ENCODE peak calls at places on chromosome 16, in four cellular contexts. D is K562, F is H1, O is HCT116. T is an unnamed sample.

GRCh38 chr16:2744711-2745110 is 7.7 kb upstream of the SRRM2 start:
- DNase-seq in O (no peak), F (no peak), D (no peak), T (no peak)

GRCh38 chr16:12271006-12271405 is 294.5 kb downstream of the SNX29 start:
- DNase-seq in O (peak), F (peak), D (peak), T (peak)

GRCh38 chr16:61544165-61544564 is 492.1 kb downstream of the CDH8 start:
- DNase-seq in F (no peak), D (no peak), O (no peak), T (no peak)

GRCh38 chr16:3101018-3101840 is 2.1 kb upstream of the ZSCAN10 start:
- DNase-seq in O (no peak), F (no peak), D (peak), T (peak)

GRCh38 chr16:57899771-57900661 is 70.9 kb downstream of the CNGB1 start:
- DNase-seq in D (peak), O (peak), F (no peak), T (peak)

GRCh38 chr16:86048221-86048620 is 149.3 kb downstream of the IRF8 start:
- DNase-seq in D (no peak), F (no peak), O (no peak), T (no peak)

GRCh38 chr16:88552166-88552565 is 18.0 kb upstream of the ZC3H18 start:
- DNase-seq in D (peak), F (no peak), O (no peak), T (no peak)

GRCh38 chr16:50280932-50281331 is 14.6 kb downstream of the ADCY7 start:
- DNase-seq in D (no peak), F (no peak), O (no peak), T (no peak)

GRCh38 chr16:78289844-78290277 is 190.4 kb downstream of the WWOX start:
- DNase-seq in O (no peak), D (no peak), F (no peak), T (no peak)

GRCh38 chr16:35724551-35724950 is 2265.1 kb downstream of the TP53TG3F start:
- DNase-seq in D (no peak), O (no peak), F (no peak), T (no peak)

GRCh38 chr16:67396159-67396774 is 3.0 kb upstream of the TPPP3 start:
- DNase-seq in F (no peak), D (peak), O (peak), T (peak)

GRCh38 chr16:88533381-88533831 is 36.8 kb upstream of the ZC3H18 start:
- DNase-seq in D (no peak), O (no peak), F (no peak), T (no peak)

GRCh38 chr16:9058211-9058610 is 33.2 kb upstream of the HAPSTR1 start:
- DNase-seq in D (no peak), O (no peak), F (no peak), T (no peak)

GRCh38 chr16:9055115-9055514 is 36.3 kb upstream of the HAPSTR1 start:
- DNase-seq in O (no peak), F (no peak), D (no peak), T (no peak)

GRCh38 chr16:9054460-9054859 is 37.0 kb upstream of the HAPSTR1 start:
- DNase-seq in F (no peak), O (no peak), D (no peak), T (no peak)

GRCh38 chr16:9055661-9056060 is 35.8 kb upstream of the HAPSTR1 start:
- DNase-seq in F (no peak), O (no peak), D (no peak), T (peak)

GRCh38 chr16:9056061-9056460 is 35.4 kb upstream of the HAPSTR1 start:
- DNase-seq in O (no peak), D (no peak), F (no peak), T (no peak)
- TF ChIP-seq FOSL1 in O (no peak), D (no peak), F (no peak), T (no peak)

GRCh38 chr16:71585318-71585703 is 8.4 kb upstream of the TAT start:
- DNase-seq in F (no peak), D (no peak), O (no peak), T (peak)
- TF ChIP-seq FOSL1 in F (no peak), D (no peak), O (no peak), T (no peak)

GRCh38 chr16:21524068-21524751 is 75.2 kb upstream of the METTL9 start:
- DNase-seq in O (no peak), D (no peak), F (no peak), T (peak)

GRCh38 chr16:21523411-21524067 is 75.8 kb upstream of the METTL9 start:
- DNase-seq in O (no peak), D (no peak), F (no peak), T (peak)

DNA sequence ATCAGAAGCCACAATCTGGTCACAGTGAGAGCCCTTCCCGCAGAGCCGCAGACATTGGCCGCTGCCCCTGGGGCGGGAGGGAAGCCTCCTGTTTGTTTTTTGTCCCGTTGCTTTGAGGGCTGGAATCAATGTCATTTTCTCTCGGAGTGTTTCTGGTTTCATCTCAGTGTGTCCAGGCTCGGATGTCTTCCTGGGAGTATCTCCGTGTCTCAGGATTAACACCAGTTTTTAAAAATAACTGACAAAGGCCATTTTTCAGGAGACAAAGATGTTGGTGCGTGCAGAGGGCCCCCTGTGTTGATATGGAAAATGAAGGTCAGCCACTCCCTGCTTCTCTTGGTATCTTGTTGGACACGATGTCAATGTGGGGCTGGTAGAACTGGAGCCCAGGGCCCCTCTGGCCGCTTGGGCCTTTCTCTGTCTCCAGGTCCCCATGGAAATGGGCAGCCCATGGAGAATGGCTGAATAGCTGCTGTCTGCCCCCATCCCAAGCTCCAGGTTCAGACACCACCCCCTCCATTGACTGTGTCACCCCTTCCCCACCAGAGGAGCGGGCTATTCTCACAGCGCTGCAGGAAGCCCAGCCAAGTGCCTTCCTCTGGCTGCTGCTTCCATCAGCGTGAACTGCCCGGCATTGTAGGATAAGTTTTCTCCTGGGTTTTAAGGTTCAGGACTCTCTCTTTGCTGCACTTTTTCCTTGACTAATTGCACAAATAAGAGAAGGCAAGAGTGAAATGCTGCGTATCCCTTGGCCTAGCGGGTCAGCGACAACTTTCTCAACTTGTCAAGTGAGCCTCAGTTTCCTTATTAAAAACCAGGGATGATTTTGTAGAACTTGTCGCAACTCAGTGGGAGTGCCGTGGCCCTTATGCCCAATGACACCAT is 72.2 kb upstream of the METTL9 start:
- DNase-seq in O (no peak), D (peak), F (no peak), T (peak)
- TF ChIP-seq FOSL1 in O (no peak), D (no peak), F (no peak), T (no peak)

GRCh38 chr16:27226976-27227705 is 23.8 kb downstream of the KDM8 start:
- DNase-seq in O (no peak), F (no peak), D (no peak), T (no peak)
- TF ChIP-seq FOSL1 in O (no peak), F (no peak), D (no peak), T (no peak)

GRCh38 chr16:69566437-69567030 is 768 bp downstream of the NFAT5 start:
- DNase-seq in D (peak), O (no peak), F (no peak), T (peak)

GRCh38 chr16:69563605-69564580 is 1.9 kb upstream of the NFAT5 start:
- DNase-seq in D (no peak), O (no peak), F (no peak), T (peak)

GRCh38 chr16:69564845-69565610 is 738 bp upstream of the NFAT5 start:
- DNase-seq in O (no peak), F (no peak), D (no peak), T (no peak)

GRCh38 chr16:69567031-69567680 is 1.4 kb downstream of the NFAT5 start:
- DNase-seq in F (no peak), D (no peak), O (no peak), T (peak)

GRCh38 chr16:69565611-69566436 is at the start of gene NFAT5:
- DNase-seq in O (peak), D (peak), F (peak), T (peak)
- TF ChIP-seq FOSL1 in O (peak), D (peak), F (no peak), T (no peak)

DNA sequence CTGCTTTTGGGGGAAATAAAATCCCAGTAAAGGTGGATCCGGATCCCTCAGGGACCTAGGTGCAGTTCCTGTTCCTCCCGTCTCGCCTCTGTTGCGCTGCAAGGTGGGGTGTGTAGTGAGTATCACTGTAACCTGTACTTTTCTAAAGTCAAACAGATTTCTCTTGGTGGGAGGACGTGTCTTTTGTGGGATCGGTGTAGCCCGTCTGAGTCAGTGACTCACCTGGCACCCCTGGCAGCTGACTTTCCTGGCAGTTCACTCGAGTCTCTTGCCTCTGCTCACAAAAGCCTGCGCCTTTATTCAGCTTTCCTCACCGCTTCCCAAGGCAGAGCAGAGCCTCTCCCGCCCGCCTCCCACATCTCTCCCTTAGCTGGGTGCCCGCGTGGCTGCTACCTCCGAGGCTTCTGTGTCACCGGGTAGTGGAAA is 85.7 kb downstream of the CMIP start:
- DNase-seq in D (no peak), F (no peak), O (no peak), T (no peak)
- TF ChIP-seq FOSL1 in D (no peak), F (no peak), O (no peak), T (no peak)

GRCh38 chr16:54160939-54161897 is 125.4 kb downstream of the IRX3 start:
- DNase-seq in D (no peak), O (no peak), F (no peak), T (peak)
- TF ChIP-seq FOSL1 in D (no peak), O (no peak), F (no peak), T (no peak)

DNA sequence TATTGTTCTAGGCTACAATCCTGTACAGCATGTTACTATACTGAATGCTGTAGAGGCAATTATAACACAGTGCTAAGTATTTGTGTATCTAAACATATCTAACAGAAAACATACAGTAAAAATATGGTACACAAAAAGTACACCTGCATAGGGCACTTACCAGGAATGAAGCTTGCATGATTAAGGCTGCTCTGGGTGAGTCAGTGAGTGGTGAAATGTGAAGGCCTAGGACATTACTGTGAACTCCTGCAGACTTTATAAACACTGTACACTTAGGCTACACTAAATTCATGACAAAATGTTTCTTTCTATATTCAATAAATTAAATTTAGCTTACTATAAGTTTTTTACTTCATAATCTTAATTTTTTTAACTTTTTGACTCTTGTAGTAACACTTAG is 37.1 kb downstream of the AMFR start:
- DNase-seq in O (no peak), F (no peak), D (no peak), T (no peak)
- TF ChIP-seq FOSL1 in O (no peak), F (no peak), D (no peak), T (no peak)